ENCODE peak calls at places on chromosomes 6 and 20, in six cellular contexts. H is AG09309; Q is iris pigment epithelial cell; R is CD4-positive, alpha-beta memory T cell; V is nephron progenitor cell; P is NAMALWA. U is an unnamed sample.

GRCh38 chr6:35300848-35301247 is 3.2 kb downstream of the DEF6 start:
- DNase-seq in H (no peak), Q (no peak), R (peak; percentile 81), V (no peak), P (no peak), U (no peak)

GRCh38 chr20:48597521-48598302 is 230.1 kb downstream of the PREX1 start:
- DNase-seq in H (no peak), Q (peak; percentile 5), R (no peak), V (no peak), P (no peak), U (no peak)

GRCh38 chr20:20430066-20430465 is 62.2 kb downstream of the INSM1 start:
- DNase-seq in H (no peak), Q (no peak), R (no peak), V (no peak), P (no peak), U (no peak)

GRCh38 chr6:87730310-87730709 is 28.3 kb upstream of the AKIRIN2 start:
- DNase-seq in H (no peak), Q (peak; percentile 63), R (no peak), V (no peak), P (no peak), U (no peak)

GRCh38 chr20:24770628-24771556 is 178.2 kb upstream of the CST7 start:
- DNase-seq in H (no peak), Q (no peak), R (no peak), V (no peak), P (no peak), U (no peak)

GRCh38 chr6:154314084-154314483 is 42.5 kb downstream of the IPCEF1 start:
- DNase-seq in H (no peak), Q (no peak), R (no peak), V (no peak), P (no peak), U (no peak)

GRCh38 chr20:16256981-16257380 is 316.3 kb downstream of the KIF16B start:
- DNase-seq in H (no peak), Q (no peak), R (no peak), V (no peak), P (no peak), U (no peak)

GRCh38 chr20:9144643-9145042 is 75.8 kb downstream of the PLCB4 start:
- DNase-seq in H (no peak), Q (no peak), R (no peak), V (no peak), P (no peak), U (no peak)

GRCh38 chr6:137363805-137364138 is 130.4 kb downstream of the OLIG3 start:
- DNase-seq in H (no peak), Q (peak; percentile 69), R (no peak), V (no peak), P (no peak), U (peak; percentile 5)

GRCh38 chr6:133966654-133967300 is 13.8 kb downstream of the TBPL1 start:
- DNase-seq in H (no peak), Q (no peak), R (no peak), V (no peak), P (peak; percentile 43), U (no peak)

GRCh38 chr20:10172998-10173655 is 45.5 kb upstream of the SNAP25 start:
- DNase-seq in H (no peak), Q (no peak), R (no peak), V (no peak), P (no peak), U (no peak)

GRCh38 chr6:139474145-139475108 is 100.0 kb upstream of the CITED2 start:
- DNase-seq in H (no peak), Q (peak; percentile 29), R (no peak), V (peak; percentile 15), P (no peak), U (peak; percentile 34)

GRCh38 chr6:163338671-163339405 is 75.7 kb upstream of the QKI start:
- DNase-seq in H (no peak), Q (peak; percentile 78), R (no peak), V (no peak), P (no peak), U (peak; percentile 94)

GRCh38 chr6:71588490-71588889 is 297.9 kb upstream of the RIMS1 start:
- DNase-seq in H (no peak), Q (no peak), R (no peak), V (no peak), P (no peak), U (no peak)

GRCh38 chr20:60823001-60823649 is 428.9 kb upstream of the CDH4 start:
- DNase-seq in H (no peak), Q (no peak), R (no peak), V (no peak), P (no peak), U (no peak)

GRCh38 chr6:95087394-95088097 is 489.8 kb upstream of the MANEA start:
- DNase-seq in H (no peak), Q (peak; percentile 93), R (no peak), V (no peak), P (no peak), U (peak; percentile 84)

GRCh38 chr20:52923123-52923543 is 49.0 kb upstream of the TSHZ2 start:
- DNase-seq in H (peak; percentile 62), Q (peak; percentile 81), R (no peak), V (no peak), P (no peak), U (peak; percentile 100)

GRCh38 chr6:107982511-107982910 is 24.5 kb upstream of the SEC63 start:
- DNase-seq in H (no peak), Q (no peak), R (no peak), V (no peak), P (no peak), U (no peak)

GRCh38 chr20:4956200-4956810 is 45.0 kb downstream of the SLC23A2 start:
- DNase-seq in H (no peak), Q (peak; percentile 69), R (no peak), V (no peak), P (peak; percentile 83), U (no peak)

GRCh38 chr6:22766979-22767378 is 197.6 kb downstream of the HDGFL1 start:
- DNase-seq in H (no peak), Q (peak; percentile 72), R (no peak), V (no peak), P (no peak), U (peak; percentile 23)

GRCh38 chr6:88134575-88134974 is 31.6 kb downstream of the CNR1 start:
- DNase-seq in H (no peak), Q (no peak), R (no peak), V (no peak), P (no peak), U (no peak)

GRCh38 chr6:20608371-20608770 is 74.1 kb downstream of the CDKAL1 start:
- DNase-seq in H (no peak), Q (no peak), R (no peak), V (no peak), P (no peak), U (no peak)

GRCh38 chr6:10205892-10206291 is 209.0 kb downstream of the TFAP2A start:
- DNase-seq in H (no peak), Q (peak; percentile 10), R (no peak), V (no peak), P (no peak), U (no peak)

GRCh38 chr6:157985378-157986155 is 3.9 kb downstream of the SYNJ2 start:
- DNase-seq in H (no peak), Q (no peak), R (no peak), V (no peak), P (no peak), U (no peak)

GRCh38 chr6:157672726-157673412 is 150.2 kb upstream of the SNX9 start:
- DNase-seq in H (no peak), Q (no peak), R (no peak), V (no peak), P (no peak), U (no peak)

GRCh38 chr6:115948751-115949150 is 111.9 kb downstream of the FRK start:
- DNase-seq in H (no peak), Q (no peak), R (no peak), V (no peak), P (no peak), U (no peak)

GRCh38 chr6:166664135-166664534 is 37.1 kb upstream of the RPS6KA2 start:
- DNase-seq in H (no peak), Q (no peak), R (no peak), V (no peak), P (no peak), U (no peak)

GRCh38 chr6:107666084-107666981 is 157.8 kb downstream of the SCML4 start:
- DNase-seq in H (no peak), Q (peak; percentile 90), R (no peak), V (peak; percentile 46), P (no peak), U (peak; percentile 62)

GRCh38 chr6:161301338-161301737 is 27.5 kb upstream of the AGPAT4 start:
- DNase-seq in H (peak; percentile 84), Q (peak; percentile 89), R (no peak), V (no peak), P (no peak), U (peak; percentile 82)

GRCh38 chr6:3058957-3059356 is 9.3 kb upstream of the RIPK1 start:
- DNase-seq in H (no peak), Q (no peak), R (no peak), V (no peak), P (no peak), U (no peak)